ENCODE peak calls at places on chromosome 14, in six cellular contexts. M is naive thymus-derived CD4-positive, alpha-beta T cell; B is left ventricle myocardium inferior; H is GM23248; T is WERI-Rb-1; I is pancreas. Z is an unnamed sample. For H3K9me3, the result is how much of the 10 kb centered on the place peaks cover.

GRCh38 chr14:31893156-31893813 is 183.8 kb upstream of the ARHGAP5 start:
- DNase-seq in M (no peak), B (no peak), H (no peak), T (no peak), I (no peak), Z (no peak)

GRCh38 chr14:43410631-43411030 is 1096.5 kb downstream of the FSCB start:
- DNase-seq in M (no peak), B (no peak), H (no peak), T (no peak), I (no peak), Z (no peak)

GRCh38 chr14:25945746-25946145 is 652.1 kb downstream of the NOVA1 start:
- DNase-seq in M (no peak), B (no peak), H (no peak), T (no peak), I (no peak), Z (no peak)

GRCh38 chr14:61538464-61539022 is 156.8 kb upstream of the HIF1A start:
- DNase-seq in M (no peak), B (no peak), H (no peak), T (no peak), I (no peak), Z (no peak)

GRCh38 chr14:49692895-49693737 is at the start of gene KLHDC1:
- DNase-seq in M (peak), B (peak), H (peak), T (peak), I (peak), Z (peak)

GRCh38 chr14:46432516-46432915 is 219.1 kb downstream of the RPL10L start:
- DNase-seq in M (no peak), B (no peak), H (no peak), T (no peak), I (no peak), Z (no peak)

GRCh38 chr14:53409289-53409688 is 256.2 kb upstream of the DDHD1 start:
- DNase-seq in M (no peak), B (no peak), H (peak), T (no peak), I (no peak), Z (no peak)

GRCh38 chr14:43503508-43503907 is 1003.6 kb downstream of the FSCB start:
- DNase-seq in M (no peak), B (no peak), H (peak), T (no peak), I (no peak), Z (no peak)

GRCh38 chr14:23359167-23359626 is 5.8 kb downstream of the EFS start:
- DNase-seq in M (no peak), B (no peak), H (no peak), T (no peak), I (no peak), Z (no peak)

GRCh38 chr14:51533160-51533559 is 118.5 kb upstream of the FRMD6 start:
- DNase-seq in M (no peak), B (no peak), H (peak), T (no peak), I (no peak), Z (no peak)

GRCh38 chr14:61749867-61750266 is 12.4 kb upstream of the SNAPC1 start:
- DNase-seq in M (no peak), B (no peak), H (peak), T (no peak), I (no peak), Z (no peak)

GRCh38 chr14:101254805-101255764 is 306.2 kb upstream of the DIO3 start:
- DNase-seq in M (no peak), B (no peak), H (peak), T (no peak), I (no peak), Z (no peak)

GRCh38 chr14:58466459-58466858 is 38.9 kb downstream of the KIAA0586 start:
- DNase-seq in M (no peak), B (no peak), H (no peak), T (no peak), I (no peak), Z (no peak)

GRCh38 chr14:22255042-22255441 is 334.0 kb downstream of the DAD1 start:
- DNase-seq in M (no peak), B (no peak), H (no peak), T (no peak), I (no peak), Z (no peak)

GRCh38 chr14:77979666-77980351 is 179.9 kb downstream of the ADCK1 start:
- DNase-seq in M (no peak), B (no peak), H (no peak), T (peak), I (no peak), Z (no peak)

GRCh38 chr14:37246427-37246829 is 48.7 kb downstream of the MIPOL1 start:
- DNase-seq in M (peak), B (no peak), H (peak), T (no peak), I (no peak), Z (no peak)

GRCh38 chr14:63710497-63710896 is 17.4 kb downstream of the SGPP1 start:
- DNase-seq in M (no peak), B (no peak), H (no peak), T (no peak), I (no peak), Z (no peak)

GRCh38 chr14:63614964-63615363 is 26.7 kb downstream of the WDR89 start:
- DNase-seq in M (no peak), B (no peak), H (peak), T (no peak), I (no peak), Z (no peak)

GRCh38 chr14:68928770-68929550 is 50.1 kb downstream of the ACTN1 start:
- DNase-seq in M (no peak), B (no peak), H (no peak), T (no peak), I (no peak), Z (no peak)

GRCh38 chr14:51901475-51902024 is 41.1 kb downstream of the GNG2 start:
- DNase-seq in M (peak), B (no peak), H (no peak), T (no peak), I (no peak), Z (no peak)

GRCh38 chr14:59055439-59056045 is 132.9 kb upstream of the DAAM1 start:
- DNase-seq in M (peak), B (no peak), H (peak), T (no peak), I (no peak), Z (no peak)

GRCh38 chr14:103828315-103828967 is 18.9 kb downstream of the PPP1R13B start:
- DNase-seq in M (no peak), B (peak), H (peak), T (peak), I (peak), Z (no peak)

GRCh38 chr14:99562848-99563748 is 40.9 kb downstream of the CCDC85C start:
- DNase-seq in M (no peak), B (peak), H (peak), T (peak), I (peak), Z (no peak)

GRCh38 chr14:45361727-45362126 is 108.7 kb upstream of the MIS18BP1 start:
- DNase-seq in M (no peak), B (no peak), H (peak), T (no peak), I (no peak), Z (no peak)

GRCh38 chr14:70901218-70901772 is 6.0 kb upstream of the PCNX1 start:
- DNase-seq in M (no peak), B (no peak), H (peak), T (no peak), I (no peak), Z (no peak)

GRCh38 chr14:93648440-93649168 is 139.7 kb downstream of the PRIMA1 start:
- DNase-seq in M (no peak), B (no peak), H (peak), T (peak), I (no peak), Z (no peak)

GRCh38 chr14:55120466-55121144 is 8.4 kb upstream of the LGALS3 start:
- DNase-seq in M (no peak), B (no peak), H (no peak), T (no peak), I (no peak), Z (no peak)

GRCh38 chr14:105838107-105838506 is 311.7 kb downstream of the TMEM121 start:
- DNase-seq in M (no peak), B (no peak), H (no peak), T (no peak), I (no peak), Z (no peak)
- H3K9me3 ChIP-seq in M (under half), B (under half), H (under half), T (under half), I (under half), Z (under half)

GRCh38 chr14:84064296-84064695 is 1465.6 kb upstream of the FLRT2 start:
- DNase-seq in M (no peak), B (no peak), H (no peak), T (no peak), I (no peak), Z (no peak)
- H3K9me3 ChIP-seq in M (under half), B (under half), H (under half), T (under half), I (under half), Z (under half)

DNA sequence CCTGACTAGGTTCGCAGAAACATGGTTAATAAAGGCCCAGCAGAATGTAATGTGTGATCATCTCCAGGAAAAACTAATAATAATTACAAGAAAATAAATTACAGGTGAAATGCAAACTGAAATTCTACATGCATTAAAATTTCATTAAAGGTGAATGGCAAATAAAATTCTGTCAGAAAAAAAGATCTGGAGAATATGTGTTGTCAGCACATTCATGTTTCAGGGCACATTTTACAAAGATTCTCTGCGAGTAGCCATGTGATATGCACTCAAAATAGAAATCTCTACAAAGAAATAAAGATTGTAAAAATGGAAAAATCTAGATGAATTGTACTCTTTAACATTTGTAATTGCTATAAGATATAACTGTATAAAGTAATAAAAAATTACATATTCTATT is 765.2 kb downstream of the TMEM121 start:
- DNase-seq in M (no peak), B (no peak), H (no peak), T (no peak), I (no peak), Z (no peak)
- H3K9me3 ChIP-seq in M (under half), B (under half), H (under half), T (under half), I (under half), Z (under half)

DNA sequence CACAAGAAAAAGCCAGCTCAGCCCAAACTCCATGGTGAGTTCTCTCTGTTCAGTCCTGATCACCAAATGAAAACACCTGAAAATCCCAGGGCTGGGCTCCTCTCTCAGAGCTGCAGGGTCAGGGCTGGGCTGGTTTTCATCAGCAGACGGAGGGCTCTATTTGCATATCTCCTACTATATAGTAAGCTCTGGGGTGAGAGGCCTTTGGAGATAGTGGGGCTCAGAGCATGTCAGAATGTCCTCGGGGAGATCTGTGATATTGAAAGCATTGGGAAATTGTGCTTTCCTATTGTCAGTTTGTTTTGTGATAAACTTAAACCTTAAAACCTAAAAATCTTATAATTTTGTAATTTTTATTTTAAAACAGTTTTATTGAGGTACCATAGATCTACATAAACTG is 742.6 kb downstream of the TMEM121 start:
- DNase-seq in M (no peak), B (no peak), H (no peak), T (no peak), I (no peak), Z (no peak)
- H3K9me3 ChIP-seq in M (under half), B (under half), H (under half), T (under half), I (under half), Z (under half)

GRCh38 chr14:105538481-105539049 is 12.2 kb downstream of the TMEM121 start:
- DNase-seq in M (no peak), B (no peak), H (no peak), T (no peak), I (no peak), Z (no peak)

GRCh38 chr14:105534586-105534985 is 8.2 kb downstream of the TMEM121 start:
- DNase-seq in M (no peak), B (no peak), H (no peak), T (no peak), I (no peak), Z (no peak)

GRCh38 chr14:105536051-105536450 is 9.7 kb downstream of the TMEM121 start:
- DNase-seq in M (no peak), B (no peak), H (no peak), T (no peak), I (peak), Z (no peak)

GRCh38 chr14:105537580-105538474 is 11.4 kb downstream of the TMEM121 start:
- DNase-seq in M (peak), B (peak), H (peak), T (peak), I (peak), Z (peak)

DNA sequence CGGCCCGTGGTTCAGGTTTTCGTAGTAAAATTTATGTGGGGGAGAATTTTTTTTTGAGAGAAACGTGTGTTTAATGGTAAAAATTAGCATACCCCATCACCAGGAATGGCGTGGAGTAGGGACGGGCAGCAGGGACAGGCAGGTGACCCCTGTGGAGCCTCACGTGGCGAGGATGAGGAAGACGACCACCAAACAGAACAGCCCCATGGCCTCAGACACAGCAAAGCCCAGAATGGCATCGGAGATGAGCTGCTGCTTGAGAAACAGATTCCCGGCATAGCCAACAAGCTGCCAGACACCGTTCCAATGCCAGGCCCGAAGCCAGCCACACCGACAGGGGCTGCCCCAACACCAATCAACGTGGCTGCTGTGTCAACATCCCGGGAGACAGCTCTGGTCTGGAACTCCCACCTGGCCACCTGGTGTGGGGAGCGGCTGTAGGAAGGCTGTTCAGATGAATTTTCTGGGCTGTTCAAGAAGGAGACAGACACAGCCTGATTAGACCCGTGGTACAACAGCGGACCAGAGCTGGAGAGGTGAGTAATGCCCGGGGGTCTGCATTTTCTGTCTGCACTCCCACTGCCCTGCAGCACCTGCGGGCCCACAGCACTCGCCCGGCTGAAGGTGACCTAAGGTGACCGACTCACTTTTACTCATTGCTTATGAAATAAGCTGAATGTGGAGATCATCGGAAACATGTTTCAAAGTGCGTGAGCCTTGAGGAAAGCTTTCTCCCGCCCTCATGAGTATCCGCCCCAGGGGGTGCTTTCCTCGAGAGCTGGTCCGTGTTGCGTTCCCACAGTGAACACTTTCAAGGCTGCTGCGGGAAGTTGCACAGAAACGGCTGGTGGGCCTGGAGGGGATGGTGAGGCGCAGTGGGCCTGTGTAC is 10.6 kb downstream of the TMEM121 start:
- DNase-seq in M (no peak), B (no peak), H (no peak), T (no peak), I (no peak), Z (no peak)
- H3K9me3 ChIP-seq in M (under half), B (under half), H (under half), T (under half), I (under half), Z (under half)

DNA sequence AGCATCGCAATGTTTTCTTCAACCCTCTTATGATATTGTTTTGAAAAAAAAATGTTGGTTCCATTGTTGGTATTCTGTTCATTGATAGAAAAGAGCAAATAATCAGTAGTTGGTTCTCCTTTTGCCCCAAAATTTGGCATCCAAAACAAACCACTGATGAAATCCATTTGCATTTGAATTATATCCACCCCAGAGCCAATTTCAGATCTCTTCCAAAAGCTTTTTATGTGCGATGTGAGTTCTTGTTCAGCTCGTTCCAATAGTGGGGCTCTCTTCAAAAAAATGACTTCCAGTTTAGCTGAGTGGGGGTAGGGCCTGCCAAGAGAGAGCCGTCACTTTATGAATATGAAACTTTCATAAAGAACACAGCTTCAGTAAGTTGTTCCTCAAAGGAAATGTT is 130.7 kb downstream of the DIO2 start:
- DNase-seq in M (no peak), B (no peak), H (no peak), T (no peak), I (no peak), Z (no peak)
- H3K9me3 ChIP-seq in M (under half), B (under half), H (under half), T (under half), I (under half), Z (under half)

GRCh38 chr14:56170028-56170427 is 51.8 kb downstream of the PELI2 start:
- DNase-seq in M (peak), B (no peak), H (no peak), T (no peak), I (no peak), Z (no peak)
- H3K9me3 ChIP-seq in M (under half), B (under half), H (under half), T (under half), I (under half), Z (under half)